ENCODE peak calls at places on chromosomes 5 and 9, in six cellular contexts. Y is GM12891, N is H1, P is GM12878, F is HepG2, R is K562. M is an unnamed sample.

GRCh38 chr5:96857924-96858323 is 18.4 kb upstream of the ERAP2 start:
- DNase-seq in P (no peak), R (no peak), N (no peak), F (no peak), Y (no peak), M (no peak)

GRCh38 chr5:148841519-148841918 is 15.1 kb downstream of the ADRB2 start:
- DNase-seq in Y (no peak), F (no peak), R (no peak), P (no peak), N (no peak), M (no peak)

GRCh38 chr5:168031614-168032013 is 259.8 kb upstream of the WWC1 start:
- DNase-seq in N (no peak), F (no peak), Y (no peak), R (no peak), P (no peak), M (no peak)

GRCh38 chr5:136054133-136054996 is 25.6 kb downstream of the TGFBI start:
- DNase-seq in Y (no peak), R (no peak), P (no peak), F (no peak), N (no peak), M (no peak)

GRCh38 chr5:141968914-141969608 is at the start of gene RNF14:
- DNase-seq in R (peak; percentile 97), P (peak; percentile 74), Y (peak; percentile 89), F (peak; percentile 87), N (peak; percentile 89), M (peak; percentile 83)

GRCh38 chr9:4375424-4376195 is 75.7 kb upstream of the GLIS3 start:
- DNase-seq in R (no peak), Y (no peak), P (no peak), F (no peak), N (no peak), M (no peak)

GRCh38 chr5:142922223-142922952 is 152.2 kb downstream of the ARHGAP26 start:
- DNase-seq in P (peak; percentile 21), N (no peak), Y (no peak), F (peak; percentile 95), R (peak; percentile 24), M (no peak)

GRCh38 chr9:4837126-4837767 is 44.5 kb downstream of the RCL1 start:
- DNase-seq in F (peak; percentile 30), R (no peak), N (no peak), P (no peak), Y (no peak), M (no peak)

GRCh38 chr5:174328626-174329299 is 283.3 kb downstream of the NSG2 start:
- DNase-seq in P (no peak), F (no peak), R (no peak), N (no peak), Y (no peak), M (no peak)

GRCh38 chr5:149782018-149782899 is 52.1 kb downstream of the PPARGC1B start:
- DNase-seq in F (no peak), Y (no peak), N (no peak), P (no peak), R (no peak), M (no peak)

GRCh38 chr5:59486508-59486907 is 407.0 kb downstream of the PDE4D start:
- DNase-seq in N (no peak), F (no peak), R (no peak), P (no peak), Y (no peak), M (no peak)

GRCh38 chr9:130462685-130463084 is 17.9 kb downstream of the ASS1 start:
- DNase-seq in P (no peak), Y (no peak), R (no peak), F (no peak), N (no peak), M (no peak)

GRCh38 chr9:130143974-130144373 is 28.2 kb upstream of the NCS1 start:
- DNase-seq in P (no peak), Y (no peak), F (no peak), N (no peak), R (no peak), M (no peak)

GRCh38 chr5:69485471-69485870 is 7.1 kb upstream of the OCLN start:
- DNase-seq in F (no peak), R (no peak), P (no peak), N (no peak), Y (no peak), M (no peak)

GRCh38 chr5:92527311-92528078 is 1053.5 kb downstream of the NR2F1-AS1 start:
- DNase-seq in N (no peak), R (no peak), P (no peak), F (no peak), Y (no peak), M (no peak)

GRCh38 chr9:136942881-136943230 is 1.7 kb downstream of the FBXW5 start:
- DNase-seq in Y (no peak), F (no peak), N (no peak), P (no peak), R (no peak), M (no peak)

GRCh38 chr9:107751522-107752235 is 262.1 kb upstream of the KLF4 start:
- DNase-seq in N (no peak), F (peak; percentile 72), R (peak; percentile 33), P (peak; percentile 45), Y (no peak), M (no peak)

GRCh38 chr5:140658870-140659269 is 5.8 kb upstream of the WDR55 start:
- DNase-seq in F (no peak), P (no peak), R (no peak), N (no peak), Y (no peak), M (no peak)

GRCh38 chr5:67657055-67657454 is 460.5 kb upstream of the CD180 start:
- DNase-seq in N (no peak), F (no peak), R (no peak), Y (no peak), P (no peak), M (no peak)

GRCh38 chr5:67660149-67660548 is 463.6 kb upstream of the CD180 start:
- DNase-seq in N (no peak), P (no peak), F (no peak), R (peak; percentile 1), Y (no peak), M (no peak)

DNA sequence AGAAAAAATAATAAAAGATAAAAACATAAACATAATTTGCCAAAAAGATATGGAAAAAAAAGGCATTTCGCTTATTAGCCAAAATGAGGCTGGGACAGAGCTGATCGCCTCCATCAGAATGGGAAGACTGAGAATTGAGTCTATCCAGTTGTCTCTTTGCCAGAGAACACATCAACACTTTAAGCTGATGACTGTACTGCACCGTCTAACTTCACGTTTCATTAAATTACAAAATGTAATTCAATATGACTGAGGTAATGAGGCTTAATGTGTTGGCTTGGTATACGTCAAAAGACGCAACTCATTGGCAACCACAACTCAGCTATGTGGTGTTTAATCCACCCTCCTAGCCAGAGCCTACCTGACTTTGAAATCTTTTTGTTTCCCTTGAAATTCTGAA is 462.7 kb upstream of the CD180 start:
- DNase-seq in N (no peak), P (no peak), F (no peak), Y (no peak), R (no peak), M (no peak)
- TF ChIP-seq POLR2A in N (no peak), P (no peak), F (no peak), Y (no peak), R (no peak), M (no peak)

DNA sequence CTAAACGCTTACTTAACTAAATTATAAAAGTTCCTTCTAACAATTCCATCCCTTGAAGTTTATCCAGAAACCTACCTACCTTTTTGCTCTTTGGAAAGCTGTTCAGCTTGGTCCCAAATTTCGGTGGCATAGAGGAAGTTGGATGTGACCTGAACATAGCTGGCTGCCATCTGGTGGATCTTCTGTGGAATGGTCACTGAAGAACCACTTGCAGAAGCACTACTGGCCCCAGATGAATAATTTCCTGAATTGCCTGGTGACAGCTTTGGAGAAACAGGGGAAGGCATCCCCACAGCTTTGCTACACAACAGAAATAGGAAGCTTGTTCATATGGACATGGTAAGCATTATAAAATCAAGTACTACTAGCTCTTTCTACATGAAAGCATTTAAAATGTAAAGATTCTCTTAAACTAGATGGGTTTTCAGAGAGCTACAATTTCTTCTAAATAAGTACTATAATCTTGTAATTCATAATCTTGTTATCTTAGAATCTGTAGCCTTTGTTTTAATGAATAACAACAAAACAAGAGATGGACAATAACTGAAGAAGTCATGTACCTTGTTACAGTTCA is 9.9 kb downstream of the LEAP2 start:
- DNase-seq in Y (no peak), P (no peak), R (peak; percentile 79), N (no peak), F (peak; percentile 78), M (no peak)
- TF ChIP-seq TAF1 in Y (no peak), P (no peak), R (no peak), N (no peak), F (no peak), M (no peak)

DNA sequence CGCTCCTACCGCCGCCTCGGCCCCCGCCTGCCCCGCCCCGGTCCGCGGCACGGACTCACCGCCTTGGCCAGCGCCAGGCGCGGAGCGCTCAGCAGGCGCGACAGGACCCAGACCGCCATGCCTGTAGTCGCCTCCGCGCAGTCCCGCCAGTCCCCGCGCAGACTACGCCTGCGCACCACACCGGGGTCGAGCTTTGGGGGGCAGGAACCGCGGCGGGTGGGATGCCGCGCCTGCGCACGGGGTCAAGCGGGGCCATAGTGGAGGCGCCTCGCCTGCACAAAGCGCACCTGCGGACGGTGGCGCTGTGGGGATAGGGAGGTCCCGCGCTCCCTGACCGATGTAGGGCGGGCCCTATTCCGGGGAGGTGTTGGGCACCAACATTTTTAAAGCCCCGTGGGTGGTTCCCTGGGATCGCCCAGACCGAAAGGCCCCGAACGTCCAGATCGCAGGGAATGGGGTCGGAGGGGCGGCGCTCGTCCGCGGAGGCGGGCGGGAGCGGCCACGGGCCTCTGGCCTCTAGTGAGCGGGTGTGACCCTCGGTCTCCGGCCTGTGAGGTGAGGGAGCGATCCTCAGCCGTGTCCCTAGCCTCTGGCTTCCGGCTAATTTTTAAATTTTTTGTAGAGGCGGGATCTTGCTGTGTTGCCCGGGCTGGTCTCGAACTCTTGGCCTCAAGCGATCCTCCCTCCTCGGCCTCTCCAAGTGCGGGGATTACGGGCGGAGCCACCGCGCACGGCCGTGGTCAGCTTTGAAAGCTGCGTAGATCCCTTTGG is 70.8 kb upstream of the LPCAT1 start:
- DNase-seq in F (peak; percentile 87), P (peak; percentile 70), Y (peak; percentile 93), R (peak; percentile 88), N (peak; percentile 81), M (peak; percentile 93)
- TF ChIP-seq POLR2AphosphoS5 in F (peak; percentile 67), P (no peak), Y (peak; percentile 34), R (no peak), N (peak; percentile 68), M (no peak)

GRCh38 chr9:85262333-85262732 is 479.4 kb downstream of the AGTPBP1 start:
- DNase-seq in F (no peak), P (no peak), N (no peak), Y (no peak), R (no peak), M (no peak)
- TF ChIP-seq POLR2A in F (no peak), P (no peak), N (no peak), Y (no peak), R (no peak), M (no peak)